ENCODE peak calls at places on chromosomes 2 and 18, in nine cellular contexts. M is OCI-LY7, T is lower lobe of right lung, S is AG04449, Z is IMR-90, D is right lobe of liver, Q is WTC11, G is Peyer's patch, N is spleen. U is an unnamed sample.

GRCh38 chr18:10923671-10924070 is 225.7 kb downstream of the PIEZO2 start:
- DNase-seq in M (no peak), T (no peak), Q (no peak), G (no peak), Z (peak; percentile 42), D (no peak), S (no peak), N (no peak), U (no peak)

GRCh38 chr2:74290466-74291216 is 52.6 kb downstream of the SLC4A5 start:
- DNase-seq in S (no peak), N (peak; percentile 84), M (peak; percentile 87), Z (no peak), G (peak; percentile 67), T (no peak), D (no peak), Q (no peak), U (no peak)

GRCh38 chr2:158619496-158619895 is 162.7 kb downstream of the PKP4 start:
- DNase-seq in S (no peak), T (no peak), G (no peak), Q (no peak), M (no peak), D (no peak), Z (peak; percentile 57), N (no peak), U (no peak)

GRCh38 chr2:240319855-240320560 is 115.5 kb upstream of the GPC1 start:
- DNase-seq in T (no peak), N (no peak), D (no peak), Q (no peak), M (no peak), G (no peak), Z (peak; percentile 97), S (peak; percentile 33), U (peak; percentile 71)

GRCh38 chr2:209348453-209348852 is 75.4 kb upstream of the MAP2 start:
- DNase-seq in Z (no peak), T (no peak), G (no peak), N (no peak), M (no peak), S (no peak), Q (no peak), D (no peak), U (no peak)

GRCh38 chr18:51151568-51152511 is 45.6 kb downstream of the MEX3C start:
- DNase-seq in D (no peak), G (peak; percentile 91), Q (no peak), Z (no peak), S (no peak), M (peak; percentile 65), T (no peak), N (peak; percentile 91), U (no peak)

GRCh38 chr2:163548970-163549369 is 186.8 kb downstream of the FIGN start:
- DNase-seq in G (no peak), S (no peak), Z (no peak), N (no peak), T (no peak), M (no peak), D (no peak), Q (no peak), U (no peak)

GRCh38 chr2:88874063-88874657 is 182.7 kb downstream of the RPIA start:
- DNase-seq in Q (peak; percentile 26), M (peak; percentile 72), S (no peak), D (no peak), G (peak; percentile 76), T (no peak), Z (peak; percentile 63), N (no peak), U (peak; percentile 14)

GRCh38 chr18:31998880-31999279 is 19.7 kb upstream of the RNF125 start:
- DNase-seq in Z (no peak), G (no peak), N (no peak), T (no peak), Q (no peak), S (no peak), M (no peak), D (no peak), U (no peak)

GRCh38 chr2:98944786-98945185 is 8.8 kb upstream of the CRACDL start:
- DNase-seq in G (no peak), Q (no peak), D (no peak), S (no peak), N (no peak), Z (peak; percentile 7), T (no peak), M (no peak), U (no peak)

GRCh38 chr18:50307738-50308470 is 20.4 kb upstream of the CXXC1 start:
- DNase-seq in M (peak; percentile 96), D (peak; percentile 89), N (peak; percentile 96), G (peak; percentile 97), T (peak; percentile 94), Z (peak; percentile 85), Q (peak; percentile 92), S (no peak), U (peak; percentile 55)

GRCh38 chr2:37641582-37642111 is 29.8 kb downstream of the CDC42EP3 start:
- DNase-seq in Q (no peak), M (no peak), D (no peak), G (no peak), T (no peak), N (no peak), S (no peak), Z (peak; percentile 82), U (peak; percentile 94)

GRCh38 chr2:194867328-194867727 is 789.7 kb upstream of the SLC39A10 start:
- DNase-seq in N (no peak), D (no peak), S (no peak), G (no peak), T (no peak), Q (no peak), Z (no peak), M (peak; percentile 40), U (no peak)
- TF ChIP-seq CTCF in N (no peak), D (peak; percentile 41), S (no peak), G (no peak), T (peak; percentile 39), Q (peak; percentile 45), Z (peak; percentile 26), M (peak; percentile 79), U (no peak)

GRCh38 chr2:112121682-112122254 is 16.4 kb upstream of the FBLN7 start:
- DNase-seq in D (no peak), Q (no peak), Z (peak; percentile 66), M (peak; percentile 57), N (no peak), T (no peak), S (no peak), G (peak; percentile 58), U (peak; percentile 15)
- TF ChIP-seq CTCF in D (peak; percentile 66), Q (peak; percentile 39), Z (peak; percentile 71), M (peak; percentile 96), N (peak; percentile 47), T (peak; percentile 61), S (peak; percentile 39), G (peak; percentile 43), U (peak; percentile 34)

GRCh38 chr2:71605173-71605641 is 151.8 kb downstream of the DYSF start:
- DNase-seq in Z (no peak), M (no peak), S (no peak), G (peak; percentile 18), N (peak; percentile 33), D (no peak), T (peak; percentile 11), Q (peak; percentile 10), U (no peak)

GRCh38 chr2:71604709-71605085 is 151.3 kb downstream of the DYSF start:
- DNase-seq in N (peak; percentile 33), M (no peak), T (no peak), S (no peak), Q (peak; percentile 4), G (peak; percentile 13), D (no peak), Z (no peak), U (no peak)

GRCh38 chr2:71603311-71603794 is 150.0 kb downstream of the DYSF start:
- DNase-seq in D (peak; percentile 15), S (no peak), Z (no peak), G (no peak), T (peak; percentile 45), Q (peak; percentile 7), N (peak; percentile 68), M (no peak), U (no peak)

GRCh38 chr2:71602581-71602980 is 149.2 kb downstream of the DYSF start:
- DNase-seq in G (no peak), S (no peak), N (peak; percentile 60), T (peak; percentile 20), Q (peak; percentile 4), M (no peak), Z (no peak), D (peak; percentile 13), U (no peak)

GRCh38 chr2:71603851-71604708 is 150.7 kb downstream of the DYSF start:
- DNase-seq in M (no peak), Q (peak; percentile 12), S (no peak), G (no peak), D (no peak), T (peak; percentile 26), Z (no peak), N (peak; percentile 64), U (no peak)
- TF ChIP-seq CTCF in M (no peak), Q (no peak), S (no peak), G (no peak), D (no peak), T (no peak), Z (no peak), N (no peak), U (no peak)

GRCh38 chr18:26456070-26456491 is 92.3 kb downstream of the KCTD1 start:
- DNase-seq in G (no peak), Z (no peak), M (peak; percentile 45), N (no peak), T (no peak), D (no peak), S (no peak), Q (no peak), U (no peak)

GRCh38 chr18:26458526-26459232 is 89.7 kb downstream of the KCTD1 start:
- DNase-seq in N (no peak), Q (no peak), G (no peak), Z (peak; percentile 80), D (no peak), M (no peak), S (no peak), T (no peak), U (no peak)

GRCh38 chr18:26459340-26459739 is 89.0 kb downstream of the KCTD1 start:
- DNase-seq in N (no peak), M (no peak), D (no peak), S (no peak), T (no peak), Q (no peak), Z (no peak), G (no peak), U (no peak)

GRCh38 chr18:26457195-26457594 is 91.2 kb downstream of the KCTD1 start:
- DNase-seq in N (no peak), Z (no peak), G (no peak), D (no peak), M (no peak), T (no peak), Q (no peak), S (no peak), U (no peak)

DNA sequence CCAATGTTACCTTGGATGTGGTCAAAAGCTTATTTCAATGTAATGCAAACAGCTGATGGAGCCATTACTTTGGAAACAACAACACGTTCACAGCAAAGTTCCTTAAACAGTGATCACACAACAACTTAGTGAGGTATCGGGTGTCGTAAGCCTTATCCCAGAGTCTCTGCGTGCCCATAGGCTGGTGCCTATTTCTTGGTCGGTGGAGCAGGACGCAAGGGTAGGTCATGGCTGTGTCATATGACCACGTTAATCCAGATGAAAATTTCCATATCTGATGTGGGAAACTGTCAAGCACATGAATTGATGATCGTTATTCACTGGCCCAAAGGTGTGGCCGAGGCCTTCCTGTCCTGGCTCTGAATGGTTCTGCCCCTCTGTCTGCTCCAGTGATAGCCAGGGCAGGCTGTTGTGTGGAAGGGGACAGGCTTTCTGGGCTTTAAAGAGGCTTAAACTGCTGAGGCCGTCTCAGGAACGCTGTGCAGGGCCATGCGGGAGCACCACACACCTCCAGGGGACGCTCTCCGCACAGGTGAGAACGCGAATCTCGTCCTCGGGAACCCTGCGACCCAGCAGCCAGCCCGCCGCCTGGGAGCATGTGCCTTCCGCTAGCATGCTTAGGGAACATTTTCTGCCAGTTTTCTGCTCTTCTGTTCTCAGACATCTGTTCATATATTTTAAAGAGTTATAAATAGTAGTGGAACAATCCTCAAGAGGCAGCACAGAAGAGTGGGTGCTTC is 90.6 kb downstream of the KCTD1 start:
- DNase-seq in Q (peak; percentile 90), S (no peak), M (no peak), T (no peak), G (no peak), D (no peak), N (no peak), Z (no peak), U (no peak)
- TF ChIP-seq CTCF in Q (peak; percentile 81), S (no peak), M (peak; percentile 35), T (no peak), G (no peak), D (no peak), N (no peak), Z (no peak), U (peak; percentile 34)

U was measured in HFF-Myc.